ENCODE peak calls at places on chromosomes 12 and 14, in six cellular contexts. F, J, G, H, P and Z are unnamed samples.

GRCh38 chr12:12278899-12279298 is 12.1 kb upstream of the LRP6 start:
- DNase-seq in F (no peak), J (no peak), G (no peak), H (no peak), P (no peak), Z (no peak)

GRCh38 chr14:96904201-96904600 is 107.0 kb downstream of the VRK1 start:
- DNase-seq in F (no peak), J (no peak), G (no peak), H (no peak), P (no peak), Z (no peak)

GRCh38 chr14:44149597-44149996 is 357.5 kb downstream of the FSCB start:
- DNase-seq in F (no peak), J (no peak), G (no peak), H (peak), P (no peak), Z (no peak)

GRCh38 chr14:91283666-91284065 is 39.2 kb upstream of the GPR68 start:
- DNase-seq in F (no peak), J (no peak), G (no peak), H (no peak), P (no peak), Z (no peak)

GRCh38 chr12:27340971-27341370 is 8.3 kb downstream of the BMAL2 start:
- DNase-seq in F (no peak), J (no peak), G (no peak), H (no peak), P (no peak), Z (no peak)

GRCh38 chr12:78672033-78672432 is 192.5 kb upstream of the SYT1 start:
- DNase-seq in F (no peak), J (no peak), G (no peak), H (no peak), P (no peak), Z (no peak)

GRCh38 chr12:69925291-69925690 is 100.3 kb downstream of the MYRFL start:
- DNase-seq in F (no peak), J (no peak), G (no peak), H (no peak), P (no peak), Z (no peak)

GRCh38 chr14:83714141-83714540 is 1815.8 kb upstream of the FLRT2 start:
- DNase-seq in F (no peak), J (no peak), G (no peak), H (no peak), P (no peak), Z (no peak)

GRCh38 chr12:56042430-56043203 is 899 bp downstream of the RPS26 start:
- DNase-seq in F (peak), J (no peak), G (no peak), H (no peak), P (no peak), Z (no peak)

GRCh38 chr14:64950889-64951288 is 8.3 kb upstream of the GPX2 start:
- DNase-seq in F (no peak), J (no peak), G (no peak), H (no peak), P (no peak), Z (no peak)

GRCh38 chr12:130742112-130742511 is 26.0 kb upstream of the RIMBP2 start:
- DNase-seq in F (no peak), J (no peak), G (no peak), H (no peak), P (no peak), Z (no peak)

GRCh38 chr12:65528127-65528526 is 249.6 kb downstream of the MSRB3 start:
- DNase-seq in F (no peak), J (no peak), G (no peak), H (no peak), P (no peak), Z (no peak)

GRCh38 chr14:89340200-89340667 is 76.8 kb downstream of the FOXN3 start:
- DNase-seq in F (no peak), J (no peak), G (peak), H (no peak), P (no peak), Z (no peak)

GRCh38 chr12:2959508-2960431 is 573 bp downstream of the TEAD4 start:
- DNase-seq in F (peak), J (no peak), G (peak), H (no peak), P (no peak), Z (no peak)

GRCh38 chr12:2958432-2959193 is 584 bp upstream of the TEAD4 start:
- DNase-seq in F (peak), J (peak), G (peak), H (peak), P (peak), Z (no peak)

GRCh38 chr12:2955888-2956287 is 3.3 kb upstream of the TEAD4 start:
- DNase-seq in F (no peak), J (no peak), G (no peak), H (no peak), P (no peak), Z (no peak)

GRCh38 chr12:2959194-2959507 is at the start of gene TEAD4:
- DNase-seq in F (peak), J (peak), G (peak), H (peak), P (no peak), Z (no peak)

DNA sequence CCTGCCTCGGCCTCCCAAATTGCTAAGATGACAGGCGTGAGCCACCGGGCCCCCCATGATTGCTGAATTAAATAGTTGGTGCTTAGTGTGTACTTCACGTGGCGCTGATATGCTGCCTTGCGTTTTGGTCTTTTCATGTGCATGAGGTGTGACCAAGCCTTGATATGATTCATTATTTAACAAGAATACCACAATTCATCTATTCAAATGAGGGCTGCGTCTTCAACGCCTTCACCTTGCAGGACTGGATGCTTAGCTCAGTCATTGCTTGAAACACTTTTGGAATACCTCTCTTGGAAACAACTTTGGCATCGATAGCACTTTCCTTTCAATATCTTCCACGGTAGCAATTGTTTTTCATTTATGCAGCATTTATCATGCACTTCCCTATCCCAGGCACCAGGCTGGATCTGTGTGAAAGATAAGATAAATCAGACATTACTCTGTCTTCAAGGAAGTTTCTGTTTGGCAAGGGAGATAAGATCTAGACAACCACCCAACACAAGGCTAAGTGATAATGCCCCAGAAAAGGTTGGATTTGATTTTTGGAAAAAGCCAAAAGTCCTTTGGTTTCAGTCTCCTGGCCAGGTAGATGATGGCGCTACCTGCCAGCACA is 1.3 kb upstream of the TEAD4 start:
- DNase-seq in F (no peak), J (no peak), G (no peak), H (no peak), P (no peak), Z (no peak)
- H3K4me3 ChIP-seq in F (peak), J (peak), G (peak), H (peak), P (peak), Z (peak)

DNA sequence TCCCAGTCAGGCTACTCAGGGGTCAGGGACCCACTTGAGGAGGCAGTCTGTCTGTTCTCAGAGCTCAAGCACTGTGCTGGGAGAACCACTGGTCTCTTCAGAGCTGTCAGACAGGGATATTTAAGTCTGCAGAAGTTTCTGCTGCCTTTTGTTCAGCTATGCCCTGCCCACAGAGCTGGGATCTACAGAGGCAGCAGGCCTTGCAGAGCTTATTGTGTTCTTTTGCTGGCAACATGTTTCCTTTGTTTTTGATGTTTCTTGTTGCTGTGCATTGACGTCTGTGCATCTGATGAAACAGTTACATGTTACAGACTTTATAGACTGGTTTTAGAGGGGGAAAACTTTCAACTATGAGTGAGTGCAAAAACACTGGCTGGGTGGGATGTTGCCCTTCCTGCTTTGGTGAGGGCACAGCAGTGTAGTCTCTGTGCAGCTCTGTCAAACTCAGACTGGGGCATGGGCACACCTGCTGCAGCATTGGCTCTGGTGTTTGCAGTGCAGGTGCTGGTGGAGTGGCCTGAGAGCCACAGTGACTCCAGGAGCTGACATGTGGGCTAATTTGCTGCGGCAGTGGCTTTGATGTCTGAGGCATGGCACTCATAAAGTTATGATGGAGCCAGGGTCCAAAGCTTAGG is 26.8 kb downstream of the CLEC6A start:
- DNase-seq in F (no peak), J (no peak), G (no peak), H (no peak), P (no peak), Z (no peak)
- H3K4me3 ChIP-seq in F (no peak), J (no peak), G (no peak), H (no peak), P (no peak), Z (no peak)

GRCh38 chr14:53054457-53054856 is 98.7 kb downstream of the DDHD1 start:
- DNase-seq in F (no peak), J (no peak), G (no peak), H (no peak), P (no peak), Z (no peak)

GRCh38 chr14:53060046-53060445 is 93.1 kb downstream of the DDHD1 start:
- DNase-seq in F (no peak), J (no peak), G (no peak), H (no peak), P (no peak), Z (no peak)

GRCh38 chr14:53055003-53055402 is 98.1 kb downstream of the DDHD1 start:
- DNase-seq in F (no peak), J (peak), G (no peak), H (peak), P (peak), Z (no peak)
- H3K4me3 ChIP-seq in F (no peak), J (no peak), G (no peak), H (no peak), P (no peak), Z (no peak)

GRCh38 chr14:28055008-28055407 is 711.6 kb upstream of the FOXG1 start:
- DNase-seq in F (no peak), J (no peak), G (no peak), H (no peak), P (no peak), Z (no peak)

GRCh38 chr14:28059254-28059653 is 707.3 kb upstream of the FOXG1 start:
- DNase-seq in F (no peak), J (no peak), G (no peak), H (no peak), P (no peak), Z (no peak)

GRCh38 chr14:28061006-28061405 is 705.6 kb upstream of the FOXG1 start:
- DNase-seq in F (no peak), J (no peak), G (no peak), H (no peak), P (no peak), Z (no peak)

GRCh38 chr14:28058012-28058296 is 708.6 kb upstream of the FOXG1 start:
- DNase-seq in F (no peak), J (no peak), G (no peak), H (no peak), P (no peak), Z (no peak)

DNA sequence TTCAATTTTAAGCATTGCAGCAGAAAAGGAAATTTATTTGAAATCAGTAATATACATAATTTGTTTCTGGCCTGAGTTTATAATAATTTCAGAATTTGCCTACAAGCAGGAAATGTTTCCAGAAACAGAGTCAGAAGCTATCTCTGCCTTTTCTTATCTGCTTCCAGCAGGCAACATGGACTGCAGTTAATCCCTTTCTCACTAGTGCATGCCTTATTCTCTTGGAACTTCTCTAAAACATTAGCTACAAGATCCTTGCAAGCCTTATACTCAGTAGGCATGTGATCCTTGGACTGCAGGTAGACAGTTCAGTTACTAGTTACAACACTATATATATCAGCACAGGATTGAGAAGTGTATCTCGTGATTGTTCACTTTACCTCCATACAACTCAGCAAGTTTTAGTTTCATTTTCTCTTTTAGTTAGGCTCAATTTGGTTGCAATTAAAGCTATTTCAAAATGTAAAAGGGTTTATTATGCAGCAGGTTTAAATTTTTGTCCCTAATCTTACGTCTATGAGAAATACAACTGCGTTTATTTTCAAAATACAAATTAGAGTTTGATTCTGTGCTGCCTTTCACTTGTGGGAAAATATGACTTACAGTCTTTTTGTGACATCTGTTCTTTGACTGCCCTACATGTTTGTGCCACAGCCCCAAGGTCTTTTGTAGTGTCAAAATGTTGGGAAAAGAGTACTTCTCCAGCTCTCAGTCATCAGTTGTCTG is 709.1 kb upstream of the FOXG1 start:
- DNase-seq in F (no peak), J (no peak), G (no peak), H (no peak), P (no peak), Z (no peak)
- H3K4me3 ChIP-seq in F (peak), J (no peak), G (no peak), H (no peak), P (no peak), Z (no peak)

GRCh38 chr14:55136868-55137785 is 8.1 kb downstream of the LGALS3 start:
- DNase-seq in F (peak), J (peak), G (peak), H (no peak), P (no peak), Z (no peak)
- H3K4me3 ChIP-seq in F (no peak), J (peak), G (peak), H (no peak), P (no peak), Z (no peak)

GRCh38 chr12:6444704-6445688 is at the start of gene CD27:
- DNase-seq in F (no peak), J (no peak), G (no peak), H (no peak), P (no peak), Z (no peak)
- H3K4me3 ChIP-seq in F (peak), J (no peak), G (no peak), H (no peak), P (no peak), Z (no peak)

GRCh38 chr12:95386056-95386455 is 87.9 kb upstream of the METAP2 start:
- DNase-seq in F (no peak), J (no peak), G (no peak), H (no peak), P (no peak), Z (no peak)
- H3K4me3 ChIP-seq in F (no peak), J (no peak), G (peak), H (no peak), P (no peak), Z (no peak)

GRCh38 chr14:28577187-28577586 is 189.4 kb upstream of the FOXG1 start:
- DNase-seq in F (no peak), J (no peak), G (no peak), H (no peak), P (no peak), Z (no peak)

GRCh38 chr14:28576523-28576922 is 190.1 kb upstream of the FOXG1 start:
- DNase-seq in F (no peak), J (no peak), G (no peak), H (no peak), P (no peak), Z (no peak)

DNA sequence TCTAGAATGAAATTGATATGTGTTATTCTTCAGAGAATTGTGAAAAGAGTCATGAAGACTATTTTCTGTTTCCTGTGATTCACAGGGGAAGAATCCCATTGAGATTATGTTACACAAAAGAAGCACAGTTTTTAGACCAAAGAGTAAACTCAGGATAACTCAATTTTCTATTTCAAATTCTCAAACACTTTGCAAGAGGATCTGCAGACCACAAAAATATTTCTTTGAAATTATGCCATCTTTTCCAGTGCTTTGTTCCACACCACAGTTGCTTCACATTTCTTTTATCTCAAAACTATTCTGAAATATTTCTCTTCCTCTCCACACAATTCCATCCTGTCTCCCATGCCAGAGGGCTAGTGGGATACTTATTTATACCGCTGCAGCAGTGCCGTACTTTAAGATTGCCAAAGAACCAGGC is 188.9 kb upstream of the FOXG1 start:
- DNase-seq in F (no peak), J (no peak), G (no peak), H (no peak), P (no peak), Z (peak)
- H3K4me3 ChIP-seq in F (no peak), J (no peak), G (no peak), H (no peak), P (no peak), Z (no peak)

GRCh38 chr14:75274899-75275569 is 3.6 kb upstream of the FOS start:
- DNase-seq in F (peak), J (no peak), G (no peak), H (no peak), P (no peak), Z (no peak)

GRCh38 chr14:75273272-75274044 is 5.2 kb upstream of the FOS start:
- DNase-seq in F (no peak), J (no peak), G (peak), H (no peak), P (no peak), Z (no peak)

GRCh38 chr14:75268638-75269550 is 9.7 kb upstream of the FOS start:
- DNase-seq in F (no peak), J (no peak), G (no peak), H (no peak), P (no peak), Z (no peak)

GRCh38 chr14:75274045-75274898 is 4.4 kb upstream of the FOS start:
- DNase-seq in F (no peak), J (no peak), G (no peak), H (no peak), P (no peak), Z (no peak)

GRCh38 chr14:75271514-75271913 is 7.1 kb upstream of the FOS start:
- DNase-seq in F (no peak), J (no peak), G (no peak), H (no peak), P (no peak), Z (no peak)
- H3K4me3 ChIP-seq in F (no peak), J (no peak), G (no peak), H (no peak), P (no peak), Z (no peak)

DNA sequence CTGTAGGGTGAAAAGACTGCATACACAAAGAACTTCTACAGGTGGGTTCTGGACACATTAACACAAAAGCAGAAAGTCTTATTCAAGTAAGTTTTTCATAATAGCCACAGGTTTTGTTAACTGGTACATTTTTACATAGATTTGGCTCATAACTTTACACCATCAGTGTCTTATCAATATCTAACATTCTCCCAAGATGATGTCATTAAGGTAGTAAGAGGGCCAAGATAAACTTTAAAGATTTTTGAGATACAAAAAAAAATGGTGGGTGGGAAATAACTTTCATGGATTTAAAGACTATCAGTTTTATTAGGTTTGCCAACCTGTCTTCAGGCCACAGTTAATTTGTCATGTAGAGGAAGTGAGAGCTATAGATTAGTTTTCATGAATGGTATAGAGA is 1.7 kb downstream of the SUPT16H start:
- DNase-seq in F (no peak), J (no peak), G (no peak), H (no peak), P (no peak), Z (no peak)
- H3K4me3 ChIP-seq in F (no peak), J (peak), G (no peak), H (peak), P (peak), Z (no peak)